ENCODE peak calls at places on chromosomes 11 and 22, in six cellular contexts. F is H1, L is SK-N-SH, V is HepG2, G is K562, S is GM12878. P is an unnamed sample.

GRCh38 chr22:47161631-47162030 is 399.2 kb downstream of the TBC1D22A start:
- DNase-seq in G (no peak), F (no peak), L (no peak), V (no peak), S (no peak), P (no peak)

GRCh38 chr11:119618208-119618909 is 110.6 kb downstream of the NECTIN1 start:
- DNase-seq in V (peak; percentile 16), G (no peak), S (no peak), F (no peak), L (no peak), P (peak; percentile 29)

GRCh38 chr22:33472462-33473344 is 414.5 kb upstream of the SYN3 start:
- DNase-seq in F (no peak), V (no peak), S (peak; percentile 78), L (no peak), G (no peak), P (no peak)

GRCh38 chr11:7632211-7632610 is 41.1 kb downstream of the CYB5R2 start:
- DNase-seq in G (no peak), L (no peak), S (no peak), V (no peak), F (no peak), P (no peak)

GRCh38 chr22:39205344-39206021 is 39.3 kb downstream of the PDGFB start:
- DNase-seq in F (no peak), V (peak; percentile 28), G (peak; percentile 61), S (no peak), L (no peak), P (no peak)

GRCh38 chr11:122642472-122642922 is 13.0 kb upstream of the UBASH3B start:
- DNase-seq in S (no peak), F (no peak), L (no peak), G (no peak), V (peak; percentile 94), P (no peak)

GRCh38 chr11:124108158-124108557 is 7.1 kb upstream of the VWA5A start:
- DNase-seq in V (peak; percentile 3), L (no peak), S (no peak), G (peak; percentile 76), F (no peak), P (peak; percentile 29)

GRCh38 chr11:71305451-71306125 is 53.2 kb upstream of the SHANK2 start:
- DNase-seq in V (no peak), F (no peak), G (no peak), S (no peak), L (no peak), P (no peak)

GRCh38 chr11:33579101-33579500 is 121.5 kb downstream of the C11orf91 start:
- DNase-seq in L (no peak), G (no peak), F (no peak), V (no peak), S (no peak), P (no peak)

GRCh38 chr11:77287615-77288273 is 13.7 kb downstream of the GDPD4 start:
- DNase-seq in L (no peak), V (no peak), F (no peak), G (no peak), S (no peak), P (no peak)

GRCh38 chr11:106331163-106331562 is 253.7 kb downstream of the AASDHPPT start:
- DNase-seq in V (no peak), S (no peak), G (no peak), F (no peak), L (no peak), P (no peak)

GRCh38 chr11:108009497-108010360 is 1.0 kb downstream of the CUL5 start:
- DNase-seq in L (peak; percentile 19), G (peak; percentile 53), V (peak; percentile 16), F (no peak), S (no peak), P (no peak)

GRCh38 chr22:36300396-36301212 is 47.7 kb downstream of the APOL1 start:
- DNase-seq in V (no peak), F (no peak), S (no peak), L (no peak), G (no peak), P (no peak)
- H3K27ac ChIP-seq in V (no peak overlapping the region), F (no peak overlapping the region), S (no peak overlapping the region), L (peak overlapping the region; percentile 36), G (no peak overlapping the region), P (no peak overlapping the region)

GRCh38 chr22:40666151-40666848 is 13.0 kb upstream of the MCHR1 start:
- DNase-seq in L (no peak), V (no peak), G (no peak), S (no peak), F (no peak), P (no peak)
- TF ChIP-seq GABPA in L (no peak), V (no peak), G (no peak), S (no peak), F (no peak), P (no peak)

GRCh38 chr11:135075740-135076139 is 663.7 kb upstream of the B3GAT1 start:
- DNase-seq in V (peak; percentile 78), S (no peak), G (peak; percentile 60), L (no peak), F (peak; percentile 81), P (peak; percentile 28)
- TF ChIP-seq CTCF in V (peak; percentile 82), S (peak; percentile 46), G (peak; percentile 98), L (peak; percentile 61), F (peak; percentile 99), P (no peak)

GRCh38 chr11:16744128-16744725 is 5.8 kb downstream of the C11orf58 start:
- DNase-seq in F (no peak), V (no peak), G (peak; percentile 18), S (no peak), L (no peak), P (no peak)
- H3K27ac ChIP-seq in F (no peak overlapping the region), V (no peak overlapping the region), G (no peak overlapping the region), S (no peak overlapping the region), L (no peak overlapping the region), P (no peak overlapping the region)

GRCh38 chr11:132064987-132065620 is 694.7 kb downstream of the NTM start:
- DNase-seq in V (no peak), S (no peak), F (no peak), L (no peak), G (no peak), P (peak; percentile 54)
- TF ChIP-seq GABPA in V (no peak), S (no peak), F (no peak), L (no peak), G (no peak), P (no peak)

DNA sequence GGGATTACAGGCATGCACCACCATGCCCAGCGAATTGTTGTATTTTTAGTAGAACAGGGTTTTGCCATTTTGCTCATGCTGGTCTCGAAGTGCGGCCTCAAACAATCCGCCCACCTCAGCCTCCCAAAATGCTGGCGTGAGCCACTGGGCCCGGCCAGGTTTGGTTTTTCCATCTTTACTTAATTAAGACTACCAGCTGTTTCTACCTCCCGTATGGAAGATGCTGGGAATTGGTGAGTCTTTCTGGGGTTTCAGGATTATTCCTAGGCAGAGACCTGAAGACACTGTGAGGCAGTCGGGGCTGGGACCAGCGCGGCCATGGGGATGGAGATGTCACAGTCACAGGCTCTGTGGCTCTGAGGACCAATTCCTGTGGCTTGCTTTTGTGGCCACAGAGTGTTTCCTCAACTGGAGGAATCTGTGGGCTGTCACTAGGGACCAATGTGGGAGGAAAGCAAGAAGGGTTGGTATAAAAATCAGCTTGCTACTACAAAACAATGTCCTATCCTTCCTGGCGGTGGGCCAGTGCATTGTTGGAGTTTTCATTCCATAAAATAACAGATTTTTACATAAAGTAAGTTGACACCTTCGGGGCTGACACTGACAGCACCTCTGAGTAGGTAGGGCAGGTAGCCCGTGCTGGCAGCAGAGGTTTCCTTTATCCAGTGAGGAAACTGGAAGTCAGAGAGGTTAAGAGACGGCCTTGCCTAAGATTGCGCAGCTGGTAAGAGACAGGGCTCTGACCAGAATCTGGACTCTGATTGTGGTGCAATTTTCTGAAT is 8.4 kb upstream of the FTH1 start:
- DNase-seq in S (no peak), V (no peak), G (no peak), L (no peak), F (no peak), P (no peak)
- TF ChIP-seq CTCF in S (no peak), V (no peak), G (no peak), L (no peak), F (no peak), P (no peak)